ENCODE peak calls at places on chromosome 9, in six cellular contexts. O is A549, B is endothelial cell of umbilical vein, K is GM12878, R is K562, F is HepG2. T is an unnamed sample.

GRCh38 chr9:83501552-83501951 is 36.6 kb downstream of the FRMD3 start:
- DNase-seq in K (no peak), B (no peak), O (no peak), R (no peak), F (no peak), T (no peak)

GRCh38 chr9:132757031-132757430 is 86.8 kb downstream of the GTF3C4 start:
- DNase-seq in O (no peak), K (no peak), B (no peak), F (no peak), R (no peak), T (no peak)

GRCh38 chr9:36008774-36009300 is 27.9 kb upstream of the RECK start:
- DNase-seq in F (peak), B (peak), R (peak), O (peak), K (no peak), T (peak)

GRCh38 chr9:15416880-15417279 is 5.8 kb upstream of the SNAPC3 start:
- DNase-seq in F (peak), B (peak), O (peak), K (no peak), R (peak), T (peak)

GRCh38 chr9:116278326-116278725 is 124.7 kb downstream of the PAPPA start:
- DNase-seq in B (peak), O (no peak), F (no peak), K (no peak), R (no peak), T (no peak)

GRCh38 chr9:3857673-3858072 is 331.9 kb upstream of the RFX3 start:
- DNase-seq in F (no peak), R (no peak), O (no peak), B (no peak), K (no peak), T (no peak)

GRCh38 chr9:113274474-113275146 is 762 bp downstream of the CDC26 start:
- DNase-seq in F (peak), K (peak), R (peak), B (peak), O (peak), T (peak)

GRCh38 chr9:36074870-36075532 is 38.3 kb downstream of the RECK start:
- DNase-seq in R (no peak), B (peak), K (no peak), F (peak), O (peak), T (no peak)

GRCh38 chr9:75130621-75131020 is 42.3 kb downstream of the OSTF1 start:
- DNase-seq in F (no peak), R (no peak), B (no peak), O (no peak), K (no peak), T (no peak)

GRCh38 chr9:79023134-79023577 is 548.6 kb upstream of the TLE4 start:
- DNase-seq in R (no peak), O (peak), K (no peak), F (no peak), B (peak), T (no peak)

GRCh38 chr9:121720992-121721350 is 69.5 kb downstream of the DAB2IP start:
- DNase-seq in F (no peak), B (peak), K (no peak), O (no peak), R (no peak), T (no peak)

GRCh38 chr9:16266648-16267276 is 603.7 kb downstream of the BNC2 start:
- DNase-seq in K (no peak), B (no peak), O (peak), R (peak), F (no peak), T (peak)

GRCh38 chr9:40928803-40929487 is 199.5 kb downstream of the FOXD4L6 start:
- DNase-seq in O (no peak), R (no peak), F (no peak), K (no peak), B (no peak), T (no peak)

GRCh38 chr9:113888361-113888760 is 12.3 kb downstream of the ZNF618 start:
- DNase-seq in K (no peak), F (no peak), O (no peak), B (no peak), R (no peak), T (no peak)

GRCh38 chr9:98479967-98480847 is 224.8 kb upstream of the TBC1D2 start:
- DNase-seq in R (no peak), B (no peak), F (peak), K (no peak), O (peak), T (no peak)

GRCh38 chr9:132234501-132235045 is 72.7 kb downstream of the NTNG2 start:
- DNase-seq in O (no peak), F (no peak), K (no peak), R (no peak), B (no peak), T (no peak)

GRCh38 chr9:70119786-70120185 is 76.1 kb downstream of the MAMDC2 start:
- DNase-seq in F (no peak), B (no peak), K (no peak), R (no peak), O (no peak), T (no peak)

GRCh38 chr9:123820139-123820538 is 109.8 kb downstream of the DENND1A start:
- DNase-seq in O (peak), B (no peak), F (no peak), R (no peak), K (no peak), T (peak)

GRCh38 chr9:21709464-21710058 is 92.9 kb upstream of the MTAP start:
- DNase-seq in B (peak), R (no peak), F (peak), O (peak), K (no peak), T (no peak)

GRCh38 chr9:21710792-21711191 is 91.6 kb upstream of the MTAP start:
- DNase-seq in B (no peak), K (no peak), R (no peak), F (no peak), O (no peak), T (no peak)

GRCh38 chr9:21711504-21711903 is 90.9 kb upstream of the MTAP start:
- DNase-seq in F (no peak), O (no peak), B (no peak), K (no peak), R (no peak), T (no peak)

GRCh38 chr9:21708846-21709245 is 93.6 kb upstream of the MTAP start:
- DNase-seq in F (no peak), K (no peak), O (no peak), B (no peak), R (no peak), T (no peak)

GRCh38 chr9:21708225-21708624 is 94.2 kb upstream of the MTAP start:
- DNase-seq in B (no peak), F (no peak), R (no peak), K (no peak), O (no peak), T (no peak)
- TF ChIP-seq MYC in B (no peak), F (no peak), R (no peak), K (no peak), O (no peak), T (no peak)

DNA sequence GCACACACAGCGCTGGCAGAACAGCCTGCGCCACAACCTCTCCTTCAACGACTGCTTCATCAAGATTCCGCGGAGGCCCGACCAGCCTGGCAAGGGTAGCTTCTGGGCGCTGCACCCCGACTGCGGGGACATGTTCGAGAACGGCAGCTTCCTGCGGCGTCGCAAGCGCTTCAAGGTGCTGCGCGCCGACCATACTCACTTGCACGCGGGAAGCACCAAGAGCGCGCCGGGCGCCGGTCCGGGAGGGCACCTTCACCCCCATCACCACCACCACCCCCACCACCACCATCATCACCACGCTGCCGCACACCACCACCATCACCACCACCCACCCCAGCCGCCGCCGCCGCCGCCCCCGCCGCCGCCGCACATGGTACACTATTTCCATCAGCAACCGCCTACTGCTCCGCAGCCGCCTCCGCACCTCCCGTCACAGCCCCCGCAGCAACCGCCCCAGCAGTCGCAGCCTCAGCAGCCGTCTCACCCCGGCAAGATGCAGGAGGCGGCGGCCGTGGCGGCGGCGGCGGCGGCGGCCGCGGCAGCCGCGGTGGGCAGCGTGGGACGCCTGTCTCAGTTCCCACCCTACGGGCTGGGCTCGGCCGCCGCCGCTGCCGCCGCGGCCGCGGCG is 469 bp downstream of the FOXB2 start:
- DNase-seq in K (no peak), B (no peak), R (no peak), F (no peak), O (no peak), T (no peak)
- TF ChIP-seq MYC in K (no peak), B (no peak), R (no peak), F (no peak), O (no peak), T (no peak)

GRCh38 chr9:72856985-72857631 is 95.7 kb downstream of the ALDH1A1 start:
- DNase-seq in O (peak), K (no peak), R (peak), F (peak), B (peak), T (peak)
- TF ChIP-seq MYC in O (no peak), K (no peak), R (no peak), F (no peak), B (no peak), T (no peak)

GRCh38 chr9:127187231-127187956 is 65.0 kb upstream of the ANGPTL2 start:
- DNase-seq in O (peak), R (peak), B (peak), F (peak), K (no peak), T (no peak)
- TF ChIP-seq MYC in O (peak), R (peak), B (peak), F (no peak), K (no peak), T (no peak)

GRCh38 chr9:129496187-129497063 is 124.5 kb downstream of the C9orf50 start:
- DNase-seq in B (peak), O (peak), K (no peak), F (peak), R (peak), T (peak)
- TF ChIP-seq MYC in B (no peak), O (peak), K (no peak), F (peak), R (peak), T (no peak)

GRCh38 chr9:91500509-91501011 is 76.9 kb upstream of the NFIL3 start:
- DNase-seq in B (peak), R (peak), K (no peak), F (no peak), O (peak), T (no peak)
- TF ChIP-seq MYC in B (no peak), R (no peak), K (no peak), F (no peak), O (no peak), T (no peak)

GRCh38 chr9:13163287-13163686 is 116.2 kb downstream of the MPDZ start:
- DNase-seq in K (no peak), F (no peak), R (no peak), O (no peak), B (no peak), T (no peak)
- TF ChIP-seq MYC in K (no peak), F (no peak), R (no peak), O (no peak), B (no peak), T (no peak)

DNA sequence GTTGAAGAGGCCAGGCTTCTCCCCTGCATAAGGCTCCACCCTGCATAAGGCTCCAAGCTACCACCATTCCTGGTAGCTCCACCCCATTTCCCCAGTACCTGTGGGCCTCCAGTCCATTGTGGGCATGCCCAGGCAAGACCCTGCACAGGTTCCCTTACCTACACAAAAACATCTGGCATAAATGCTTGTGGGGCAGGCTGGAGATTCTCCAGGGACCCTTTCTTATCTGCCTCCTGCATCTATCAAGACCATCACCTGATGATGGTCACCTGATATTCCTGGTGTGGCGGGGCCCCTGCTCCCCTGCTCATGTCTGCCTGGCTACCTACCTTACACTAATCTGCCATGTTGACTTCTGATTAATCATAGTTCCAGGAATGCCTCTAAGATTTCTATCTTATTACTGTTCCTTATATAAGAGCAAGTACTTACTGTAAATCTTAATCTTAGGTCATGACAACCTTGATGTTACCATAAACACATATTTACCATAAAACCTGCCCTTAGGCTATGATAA is 41.0 kb downstream of the FGD3 start:
- DNase-seq in B (no peak), F (no peak), O (no peak), R (no peak), K (no peak), T (no peak)
- TF ChIP-seq MYC in B (no peak), F (no peak), O (no peak), R (no peak), K (no peak), T (no peak)

GRCh38 chr9:137455361-137455991 is 3.7 kb downstream of the NSMF start:
- DNase-seq in R (no peak), F (no peak), K (no peak), B (no peak), O (no peak), T (no peak)
- TF ChIP-seq MYC in R (no peak), F (no peak), K (no peak), B (no peak), O (no peak), T (no peak)

T was measured in NB4.